ENCODE peak calls at places on chromosomes 12 and 14, in eight cellular contexts. One of them, this sample, is unnamed.

GRCh38 chr14:61517861-61518802 is 177.2 kb upstream of the HIF1A start:
- DNase-seq in NCI-H69: no peak
- DNase-seq in HTR-8/SVneo: no peak
- DNase-seq in IMR-90: no peak
- DNase-seq in foreskin fibroblast: no peak
- DNase-seq in CD4-positive, alpha-beta memory T cell: no peak
- DNase-seq in amygdala: no peak
- DNase-seq in GM12864: no peak
- DNase-seq in this sample: no peak

GRCh38 chr14:68736519-68736918 is 56.3 kb downstream of the ZFP36L1 start:
- DNase-seq in GM12864: no peak
- DNase-seq in foreskin fibroblast: peak
- DNase-seq in amygdala: no peak
- DNase-seq in HTR-8/SVneo: no peak
- DNase-seq in CD4-positive, alpha-beta memory T cell: no peak
- DNase-seq in IMR-90: no peak
- DNase-seq in NCI-H69: no peak
- DNase-seq in this sample: no peak

GRCh38 chr12:56411781-56412639 is 37.2 kb downstream of the TIMELESS start:
- DNase-seq in HTR-8/SVneo: no peak
- DNase-seq in foreskin fibroblast: peak
- DNase-seq in CD4-positive, alpha-beta memory T cell: no peak
- DNase-seq in IMR-90: no peak
- DNase-seq in GM12864: no peak
- DNase-seq in NCI-H69: no peak
- DNase-seq in amygdala: no peak
- DNase-seq in this sample: no peak

GRCh38 chr12:81077686-81078441 is at the start of gene ACSS3:
- DNase-seq in amygdala: peak
- DNase-seq in GM12864: no peak
- DNase-seq in NCI-H69: peak
- DNase-seq in IMR-90: no peak
- DNase-seq in foreskin fibroblast: peak
- DNase-seq in HTR-8/SVneo: no peak
- DNase-seq in CD4-positive, alpha-beta memory T cell: no peak
- DNase-seq in this sample: peak

GRCh38 chr12:11496157-11496851 is 100.9 kb upstream of the PRB2 start:
- DNase-seq in foreskin fibroblast: no peak
- DNase-seq in HTR-8/SVneo: no peak
- DNase-seq in amygdala: no peak
- DNase-seq in NCI-H69: no peak
- DNase-seq in CD4-positive, alpha-beta memory T cell: no peak
- DNase-seq in GM12864: no peak
- DNase-seq in IMR-90: no peak
- DNase-seq in this sample: no peak

GRCh38 chr12:55729592-55730446 is 1.0 kb upstream of the CD63 start:
- DNase-seq in NCI-H69: peak
- DNase-seq in IMR-90: peak
- DNase-seq in GM12864: no peak
- DNase-seq in foreskin fibroblast: peak
- DNase-seq in amygdala: peak
- DNase-seq in CD4-positive, alpha-beta memory T cell: peak
- DNase-seq in HTR-8/SVneo: peak
- DNase-seq in this sample: peak

GRCh38 chr12:96219700-96220206 is 25.6 kb downstream of the ELK3 start:
- DNase-seq in NCI-H69: peak
- DNase-seq in GM12864: no peak
- DNase-seq in IMR-90: peak
- DNase-seq in HTR-8/SVneo: peak
- DNase-seq in foreskin fibroblast: peak
- DNase-seq in CD4-positive, alpha-beta memory T cell: no peak
- DNase-seq in amygdala: no peak
- DNase-seq in this sample: peak

GRCh38 chr12:45989277-45989856 is 1.0 kb downstream of the SCAF11 start:
- DNase-seq in amygdala: no peak
- DNase-seq in NCI-H69: no peak
- DNase-seq in HTR-8/SVneo: no peak
- DNase-seq in CD4-positive, alpha-beta memory T cell: no peak
- DNase-seq in IMR-90: peak
- DNase-seq in GM12864: no peak
- DNase-seq in foreskin fibroblast: no peak
- DNase-seq in this sample: no peak

GRCh38 chr12:88111074-88111652 is 30.7 kb downstream of the CEP290 start:
- DNase-seq in HTR-8/SVneo: peak
- DNase-seq in CD4-positive, alpha-beta memory T cell: peak
- DNase-seq in GM12864: peak
- DNase-seq in foreskin fibroblast: peak
- DNase-seq in IMR-90: peak
- DNase-seq in amygdala: no peak
- DNase-seq in NCI-H69: peak
- DNase-seq in this sample: peak

GRCh38 chr12:14886271-14886670 is 617 bp upstream of the MGP start:
- DNase-seq in HTR-8/SVneo: no peak
- DNase-seq in foreskin fibroblast: no peak
- DNase-seq in CD4-positive, alpha-beta memory T cell: no peak
- DNase-seq in NCI-H69: peak
- DNase-seq in amygdala: no peak
- DNase-seq in IMR-90: no peak
- DNase-seq in GM12864: no peak
- DNase-seq in this sample: no peak

GRCh38 chr14:89351364-89351957 is 65.6 kb downstream of the FOXN3 start:
- DNase-seq in CD4-positive, alpha-beta memory T cell: peak
- DNase-seq in IMR-90: peak
- DNase-seq in HTR-8/SVneo: no peak
- DNase-seq in amygdala: no peak
- DNase-seq in GM12864: peak
- DNase-seq in foreskin fibroblast: peak
- DNase-seq in NCI-H69: peak
- DNase-seq in this sample: no peak

GRCh38 chr12:116389990-116390655 is 112.6 kb upstream of the MED13L start:
- DNase-seq in IMR-90: peak
- DNase-seq in HTR-8/SVneo: peak
- DNase-seq in foreskin fibroblast: peak
- DNase-seq in amygdala: no peak
- DNase-seq in NCI-H69: no peak
- DNase-seq in CD4-positive, alpha-beta memory T cell: no peak
- DNase-seq in GM12864: no peak
- DNase-seq in this sample: no peak

GRCh38 chr12:76346798-76347420 is 1.3 kb downstream of the BBS10 start:
- DNase-seq in foreskin fibroblast: peak
- DNase-seq in CD4-positive, alpha-beta memory T cell: no peak
- DNase-seq in NCI-H69: peak
- DNase-seq in GM12864: peak
- DNase-seq in HTR-8/SVneo: no peak
- DNase-seq in amygdala: no peak
- DNase-seq in IMR-90: peak
- DNase-seq in this sample: peak

This sample was measured in NCI-H460.